ENCODE peak calls at places on chromosomes 3 and 15, in five cellular contexts. G is uterus; E is astrocyte of the cerebellum; Y is psoas muscle; D is CD4-positive, alpha-beta T cell. N is an unnamed sample.

GRCh38 chr3:146189519-146190173 is 28.7 kb upstream of the PLOD2 start:
- DNase-seq in G (peak; percentile 25), E (peak; percentile 41), Y (no peak), D (no peak), N (peak; percentile 29)

GRCh38 chr3:6250167-6250566 is 610.7 kb upstream of the GRM7 start:
- DNase-seq in G (no peak), E (no peak), Y (no peak), D (no peak), N (no peak)

GRCh38 chr3:127820221-127820870 is 2.0 kb downstream of the MGLL start:
- DNase-seq in G (no peak), E (no peak), Y (peak; percentile 33), D (no peak), N (no peak)

GRCh38 chr15:29637555-29637954 is 184.7 kb downstream of the TJP1 start:
- DNase-seq in G (no peak), E (no peak), Y (no peak), D (no peak), N (no peak)

GRCh38 chr15:89675606-89676005 is 3.6 kb downstream of the PLIN1 start:
- DNase-seq in G (no peak), E (no peak), Y (no peak), D (no peak), N (no peak)

GRCh38 chr3:31762016-31762764 is 218.9 kb downstream of the OSBPL10 start:
- DNase-seq in G (no peak), E (no peak), Y (no peak), D (no peak), N (no peak)

GRCh38 chr3:71251156-71251775 is 332.3 kb downstream of the FOXP1 start:
- DNase-seq in G (no peak), E (no peak), Y (no peak), D (no peak), N (no peak)

GRCh38 chr3:38738630-38739395 is 77.2 kb downstream of the SCN10A start:
- DNase-seq in G (no peak), E (no peak), Y (no peak), D (no peak), N (peak; percentile 84)

GRCh38 chr3:183895296-183895695 is 10.6 kb upstream of the PARL start:
- DNase-seq in G (no peak), E (peak; percentile 24), Y (no peak), D (peak; percentile 17), N (peak; percentile 23)

GRCh38 chr3:30124435-30125390 is 481.7 kb upstream of the TGFBR2 start:
- DNase-seq in G (no peak), E (peak; percentile 40), Y (no peak), D (no peak), N (no peak)

GRCh38 chr3:53677406-53677805 is 168.8 kb downstream of the CHDH start:
- DNase-seq in G (no peak), E (no peak), Y (no peak), D (no peak), N (no peak)

GRCh38 chr15:100759698-100760356 is 119.8 kb upstream of the ALDH1A3 start:
- DNase-seq in G (peak; percentile 49), E (no peak), Y (no peak), D (no peak), N (no peak)

GRCh38 chr15:74319596-74320357 is 47.7 kb downstream of the CYP11A1 start:
- DNase-seq in G (no peak), E (no peak), Y (peak; percentile 43), D (no peak), N (peak; percentile 36)

GRCh38 chr3:49454457-49454856 is 15.6 kb upstream of the DAG1 start:
- DNase-seq in G (no peak), E (no peak), Y (no peak), D (no peak), N (no peak)

GRCh38 chr3:73255609-73256029 is 194.2 kb downstream of the EBLN2 start:
- DNase-seq in G (peak; percentile 42), E (peak; percentile 34), Y (no peak), D (no peak), N (no peak)

DNA sequence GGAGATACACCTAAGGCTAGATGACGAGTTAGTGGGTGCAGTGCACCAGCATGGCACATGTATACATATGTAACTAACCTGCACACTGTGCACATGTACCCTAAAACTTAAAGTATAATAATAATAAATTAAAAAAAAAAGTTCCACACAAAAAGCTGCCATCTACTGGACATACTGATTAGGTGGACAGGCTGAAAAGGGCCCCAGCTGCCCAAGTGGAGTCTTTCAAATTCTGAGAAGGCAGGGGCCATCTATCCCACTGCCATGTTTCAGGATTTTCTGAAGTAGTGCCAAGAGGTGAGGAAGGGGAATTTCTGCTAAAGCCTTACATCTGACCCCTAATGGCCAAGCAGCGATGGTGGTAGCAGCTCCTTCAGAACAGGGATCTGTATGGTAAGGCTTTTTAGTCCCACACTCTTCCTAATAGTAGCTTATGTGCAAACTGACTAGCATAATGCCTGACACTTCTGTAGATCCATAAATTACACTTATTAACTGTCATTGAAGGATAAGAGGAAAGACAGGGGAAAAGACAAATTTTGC is 7.7 kb downstream of the FSTL1 start:
- DNase-seq in G (no peak), E (no peak), Y (no peak), D (no peak), N (no peak)
- TF ChIP-seq CTCF in G (peak; percentile 5), E (peak; percentile 46), Y (no peak), D (no peak), N (peak; percentile 22)

DNA sequence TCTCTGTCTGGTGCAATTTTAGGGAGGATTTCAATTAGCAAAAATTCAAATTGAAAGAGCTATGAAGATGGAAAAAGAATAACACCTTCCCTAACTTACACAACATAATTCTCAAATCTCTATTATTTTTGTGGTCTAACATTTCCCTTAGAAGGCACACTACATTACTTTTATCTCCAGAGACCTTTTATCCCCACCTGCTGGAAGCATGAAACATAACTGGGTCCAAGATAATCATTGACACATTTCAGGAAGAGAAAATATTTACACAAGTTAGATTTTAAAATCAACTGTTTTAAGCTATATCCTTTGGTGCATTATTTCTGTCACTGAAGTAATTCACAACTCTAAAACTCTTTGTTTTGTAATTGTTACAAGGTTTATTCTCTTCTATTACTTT is 779.5 kb downstream of the ROBO1 start:
- DNase-seq in G (no peak), E (no peak), Y (no peak), D (no peak), N (no peak)
- TF ChIP-seq CTCF in G (no peak), E (peak; percentile 37), Y (peak; percentile 22), D (no peak), N (peak; percentile 29)

GRCh38 chr15:85167568-85167967 is 185.9 kb downstream of the PDE8A start:
- DNase-seq in G (no peak), E (no peak), Y (no peak), D (no peak), N (no peak)

GRCh38 chr15:85164841-85165466 is 183.3 kb downstream of the PDE8A start:
- DNase-seq in G (no peak), E (no peak), Y (no peak), D (no peak), N (no peak)

GRCh38 chr15:85171736-85172135 is 190.1 kb downstream of the PDE8A start:
- DNase-seq in G (no peak), E (no peak), Y (no peak), D (no peak), N (no peak)

GRCh38 chr15:85172846-85173490 is 191.3 kb downstream of the PDE8A start:
- DNase-seq in G (no peak), E (no peak), Y (no peak), D (no peak), N (no peak)

DNA sequence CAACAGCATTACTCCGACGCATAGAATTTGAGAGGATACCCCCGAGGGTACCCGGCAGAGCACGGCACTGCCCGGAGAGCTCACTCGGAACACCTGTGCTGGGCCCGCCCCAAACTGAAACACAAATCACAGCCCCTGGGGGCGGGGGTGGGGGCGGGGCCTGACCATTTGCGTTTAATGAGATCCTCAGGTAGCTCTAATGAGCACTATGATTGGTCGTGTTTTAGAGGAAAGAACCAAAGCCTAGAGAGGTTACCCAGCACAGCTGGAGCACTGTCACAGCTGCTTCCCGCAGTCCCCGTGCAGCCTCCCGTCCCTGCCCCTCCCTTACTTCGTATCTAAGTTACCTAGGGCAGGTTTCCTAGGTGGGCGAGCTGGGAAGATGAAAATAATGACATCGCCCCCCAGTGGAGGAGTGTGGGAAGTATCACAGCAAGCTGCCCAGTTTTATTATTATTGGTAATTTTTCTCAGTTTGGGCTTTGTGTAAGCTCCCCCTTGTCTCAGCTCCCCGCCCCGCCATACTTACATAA is 187.1 kb downstream of the PDE8A start:
- DNase-seq in G (no peak), E (no peak), Y (no peak), D (no peak), N (peak; percentile 38)
- TF ChIP-seq CTCF in G (peak; percentile 25), E (peak; percentile 54), Y (peak; percentile 28), D (peak; percentile 57), N (peak; percentile 83)

GRCh38 chr3:14123308-14124222 is 1.1 kb downstream of the CHCHD4 start:
- DNase-seq in G (no peak), E (no peak), Y (no peak), D (no peak), N (no peak)
- TF ChIP-seq CTCF in G (no peak), E (no peak), Y (no peak), D (no peak), N (no peak)

DNA sequence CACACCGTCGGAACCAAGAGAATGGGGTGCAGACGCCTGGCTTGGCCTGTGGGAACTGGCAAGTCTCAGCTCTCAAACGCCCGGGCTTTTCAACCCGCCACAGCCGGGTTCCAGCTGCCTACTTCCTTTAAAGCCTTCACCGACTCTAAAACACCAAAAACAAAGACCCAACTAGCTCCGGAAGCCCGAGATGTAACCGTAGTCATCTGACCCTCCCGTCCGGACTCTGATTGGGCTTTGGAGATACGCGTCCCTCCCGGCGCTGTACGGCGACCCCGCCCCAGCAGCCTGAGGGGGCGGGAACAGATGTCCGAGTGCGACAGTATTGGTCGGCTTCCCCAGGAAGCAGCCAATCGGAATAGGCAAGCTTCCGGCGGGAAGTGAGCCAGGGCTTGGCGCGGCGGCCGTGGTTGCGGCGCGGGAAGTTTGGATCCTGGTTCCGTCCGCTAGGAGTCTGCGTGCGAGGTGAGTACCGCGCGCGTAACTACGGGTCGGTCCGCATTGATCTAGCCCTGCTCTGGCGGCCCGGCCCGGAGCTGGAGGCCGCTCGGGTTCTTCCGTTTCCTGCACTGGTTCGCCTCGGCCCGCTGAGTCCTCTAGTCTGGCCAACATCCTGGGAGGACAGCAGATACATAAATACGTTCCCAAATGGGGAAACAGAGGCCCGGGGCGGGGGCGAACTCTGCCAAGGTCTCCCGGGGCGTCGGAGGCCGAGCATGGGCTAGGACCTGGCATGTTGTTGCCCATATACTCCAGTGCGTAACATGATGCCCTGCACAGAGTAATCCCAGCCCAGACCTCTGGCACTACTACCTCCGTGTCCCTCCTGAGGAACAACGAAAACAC is at the start of gene BLM:
- DNase-seq in G (peak; percentile 95), E (peak; percentile 94), Y (peak; percentile 96), D (peak; percentile 91), N (peak; percentile 91)
- TF ChIP-seq CTCF in G (peak; percentile 58), E (peak; percentile 23), Y (peak; percentile 46), D (peak; percentile 27), N (peak; percentile 56)

GRCh38 chr3:173584093-173584833 is 186.7 kb downstream of the NLGN1 start:
- DNase-seq in G (no peak), E (peak; percentile 29), Y (no peak), D (no peak), N (peak; percentile 58)
- TF ChIP-seq CTCF in G (peak; percentile 42), E (peak; percentile 83), Y (peak; percentile 58), D (peak; percentile 23), N (peak; percentile 82)

GRCh38 chr3:107265526-107265925 is 111.7 kb upstream of the CCDC54 start:
- DNase-seq in G (no peak), E (no peak), Y (no peak), D (no peak), N (no peak)
- TF ChIP-seq CTCF in G (no peak), E (no peak), Y (no peak), D (no peak), N (no peak)

N was measured in endothelial cell.